ENCODE peak calls at places on chromosomes 11 and 22, in seven cellular contexts. M is transverse colon, N is neuronal stem cell, Q is GM23248, L is spleen, K is cardiac muscle cell, C is osteoblast. S is an unnamed sample.

GRCh38 chr11:72007587-72007986 is 8.9 kb downstream of the IL18BP start:
- DNase-seq in M (no peak), N (no peak), Q (no peak), L (no peak), K (no peak), C (peak), S (no peak)

GRCh38 chr11:33222052-33222451 is 35.1 kb upstream of the HIPK3 start:
- DNase-seq in M (no peak), N (no peak), Q (no peak), L (no peak), K (no peak), C (no peak), S (no peak)

GRCh38 chr11:71435278-71435951 is 12.8 kb downstream of the DHCR7 start:
- DNase-seq in M (no peak), N (no peak), Q (no peak), L (no peak), K (no peak), C (peak), S (no peak)

GRCh38 chr11:119368121-119369034 is 13.1 kb downstream of the USP2 start:
- DNase-seq in M (peak), N (no peak), Q (no peak), L (peak), K (no peak), C (no peak), S (no peak)

GRCh38 chr11:129739339-129739738 is 76.3 kb upstream of the TMEM45B start:
- DNase-seq in M (no peak), N (no peak), Q (no peak), L (no peak), K (no peak), C (no peak), S (no peak)

GRCh38 chr11:99554232-99554903 is 533.6 kb downstream of the CNTN5 start:
- DNase-seq in M (no peak), N (no peak), Q (no peak), L (no peak), K (no peak), C (no peak), S (no peak)

GRCh38 chr11:134120921-134121526 is 52.2 kb downstream of the JAM3 start:
- DNase-seq in M (no peak), N (no peak), Q (peak), L (no peak), K (no peak), C (peak), S (no peak)

GRCh38 chr11:106399075-106399500 is 321.6 kb downstream of the AASDHPPT start:
- DNase-seq in M (no peak), N (no peak), Q (peak), L (no peak), K (no peak), C (peak), S (no peak)

GRCh38 chr22:26956346-26956745 is 299.0 kb downstream of the MIAT start:
- DNase-seq in M (no peak), N (no peak), Q (no peak), L (no peak), K (no peak), C (no peak), S (no peak)

GRCh38 chr11:87036756-87037449 is 831 bp upstream of the TMEM135 start:
- DNase-seq in M (peak), N (peak), Q (no peak), L (no peak), K (no peak), C (peak), S (no peak)

GRCh38 chr11:45411221-45411946 is 125.2 kb upstream of the SYT13 start:
- DNase-seq in M (no peak), N (no peak), Q (peak), L (no peak), K (no peak), C (no peak), S (no peak)
- H3K4me3 ChIP-seq in M (no peak), N (no peak), Q (no peak), L (no peak), K (no peak), C (no peak), S (no peak)

GRCh38 chr22:37487559-37487958 is 1.4 kb upstream of the MFNG start:
- DNase-seq in M (no peak), N (no peak), Q (no peak), L (no peak), K (no peak), C (no peak), S (no peak)
- H3K27ac ChIP-seq in M (no peak), N (no peak), Q (no peak), L (peak), K (no peak), C (no peak), S (peak)

GRCh38 chr22:22394589-22394988 is 114.0 kb downstream of the ZNF280B start:
- DNase-seq in M (peak), N (no peak), Q (no peak), L (peak), K (no peak), C (no peak), S (no peak)
- H3K4me3 ChIP-seq in M (no peak), N (no peak), Q (no peak), L (no peak), K (no peak), C (no peak), S (no peak)

DNA sequence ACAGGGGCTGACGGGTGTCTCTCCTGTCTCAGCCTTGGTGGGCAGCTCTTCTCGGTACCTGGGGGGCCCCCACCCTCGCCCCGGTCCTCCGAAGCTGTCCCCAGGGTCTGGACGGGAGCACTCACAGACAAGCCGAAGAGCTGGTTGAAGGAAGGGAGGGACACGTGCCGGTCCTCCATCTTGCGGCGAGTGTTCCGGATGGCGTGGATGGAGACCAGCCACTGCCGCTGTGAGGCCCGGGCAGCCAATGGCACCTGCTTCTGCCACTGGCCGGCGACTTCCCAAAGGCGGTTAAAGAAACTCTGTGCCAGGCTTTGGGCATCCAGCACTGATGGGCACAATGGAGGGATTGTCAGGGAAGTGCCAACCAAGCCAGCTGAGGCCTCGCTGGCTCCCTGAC is 18.7 kb downstream of the PPM1F start:
- DNase-seq in M (no peak), N (no peak), Q (no peak), L (peak), K (no peak), C (peak), S (no peak)
- H3K27ac ChIP-seq in M (no peak), N (no peak), Q (no peak), L (no peak), K (no peak), C (no peak), S (no peak)

GRCh38 chr22:41909290-41910049 is 5.4 kb downstream of the SHISA8 start:
- DNase-seq in M (no peak), N (no peak), Q (no peak), L (no peak), K (no peak), C (peak), S (no peak)
- H3K4me3 ChIP-seq in M (no peak), N (no peak), Q (no peak), L (no peak), K (peak), C (no peak), S (no peak)

GRCh38 chr11:64341851-64342791 is 2.1 kb downstream of the CCDC88B start:
- DNase-seq in M (peak), N (peak), Q (peak), L (peak), K (peak), C (peak), S (peak)

GRCh38 chr11:64344721-64345120 is 4.7 kb downstream of the CCDC88B start:
- DNase-seq in M (no peak), N (no peak), Q (no peak), L (no peak), K (no peak), C (peak), S (no peak)

GRCh38 chr11:64342869-64343739 is 3.1 kb downstream of the CCDC88B start:
- DNase-seq in M (no peak), N (no peak), Q (no peak), L (peak), K (no peak), C (peak), S (no peak)

GRCh38 chr11:64343740-64344133 is 3.7 kb downstream of the CCDC88B start:
- DNase-seq in M (peak), N (no peak), Q (peak), L (peak), K (peak), C (peak), S (no peak)

DNA sequence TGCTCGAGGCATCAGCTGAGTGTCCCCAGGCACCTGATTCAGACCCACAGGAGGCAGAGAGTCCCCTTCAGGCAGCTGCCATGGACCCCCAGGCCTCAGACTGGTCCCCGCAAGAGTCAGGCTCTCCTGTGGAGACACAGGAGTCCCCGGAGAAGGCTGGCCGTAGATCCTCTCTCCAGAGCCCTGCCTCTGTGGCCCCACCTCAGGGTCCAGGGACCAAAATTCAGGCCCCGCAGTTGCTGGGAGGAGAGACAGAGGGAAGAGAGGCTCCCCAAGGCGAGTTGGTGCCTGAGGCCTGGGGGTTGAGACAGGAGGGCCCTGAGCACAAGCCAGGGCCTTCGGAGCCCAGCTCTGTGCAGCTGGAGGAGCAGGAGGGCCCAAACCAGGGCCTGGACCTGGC is 4.2 kb downstream of the CCDC88B start:
- DNase-seq in M (no peak), N (no peak), Q (no peak), L (no peak), K (no peak), C (no peak), S (no peak)
- H3K27ac ChIP-seq in M (no peak), N (no peak), Q (no peak), L (no peak), K (no peak), C (no peak), S (no peak)

GRCh38 chr22:42688241-42688913 is 32.3 kb downstream of the A4GALT start:
- DNase-seq in M (peak), N (peak), Q (peak), L (no peak), K (peak), C (peak), S (no peak)
- H3K4me3 ChIP-seq in M (no peak), N (no peak), Q (peak), L (no peak), K (no peak), C (no peak), S (no peak)

S was measured in CD4-positive, alpha-beta memory T cell.